ENCODE peak calls at places on chromosome 2, in five cellular contexts. One of them, this sample, is unnamed.

GRCh38 chr2:109400102-109400501 is 213.7 kb downstream of the SEPTIN10 start:
- DNase-seq in EH: no peak
- DNase-seq in germinal center: no peak
- DNase-seq in GM12865: no peak
- DNase-seq in NCI-H510A treated with DMSO at 0.1 percent for 48 hours: no peak
- DNase-seq in this sample: no peak

GRCh38 chr2:60215295-60215990 is 338.0 kb downstream of the BCL11A start:
- DNase-seq in EH: no peak
- DNase-seq in germinal center: no peak
- DNase-seq in GM12865: no peak
- DNase-seq in NCI-H510A treated with DMSO at 0.1 percent for 48 hours: no peak
- DNase-seq in this sample: peak

GRCh38 chr2:21041943-21042707 is 1.7 kb downstream of the APOB start:
- DNase-seq in EH: peak
- DNase-seq in germinal center: no peak
- DNase-seq in GM12865: no peak
- DNase-seq in NCI-H510A treated with DMSO at 0.1 percent for 48 hours: no peak
- DNase-seq in this sample: no peak

GRCh38 chr2:10120938-10121574 is 1.5 kb upstream of the RRM2 start:
- DNase-seq in EH: peak
- DNase-seq in germinal center: no peak
- DNase-seq in GM12865: peak
- DNase-seq in NCI-H510A treated with DMSO at 0.1 percent for 48 hours: peak
- DNase-seq in this sample: peak

GRCh38 chr2:42493885-42494433 is at the start of gene KCNG3:
- DNase-seq in EH: peak
- DNase-seq in germinal center: peak
- DNase-seq in GM12865: peak
- DNase-seq in NCI-H510A treated with DMSO at 0.1 percent for 48 hours: peak
- DNase-seq in this sample: peak

GRCh38 chr2:213316001-213316735 is 31.9 kb downstream of the SPAG16 start:
- DNase-seq in EH: peak
- DNase-seq in germinal center: no peak
- DNase-seq in GM12865: no peak
- DNase-seq in NCI-H510A treated with DMSO at 0.1 percent for 48 hours: peak
- DNase-seq in this sample: peak

GRCh38 chr2:222709191-222709891 is 37.9 kb downstream of the MOGAT1 start:
- DNase-seq in EH: peak
- DNase-seq in germinal center: peak
- DNase-seq in GM12865: peak
- DNase-seq in NCI-H510A treated with DMSO at 0.1 percent for 48 hours: peak
- DNase-seq in this sample: peak

GRCh38 chr2:206116278-206116677 is 30.3 kb upstream of the INO80D start:
- DNase-seq in EH: no peak
- DNase-seq in germinal center: no peak
- DNase-seq in GM12865: no peak
- DNase-seq in NCI-H510A treated with DMSO at 0.1 percent for 48 hours: no peak
- DNase-seq in this sample: no peak

GRCh38 chr2:235779444-235779896 is 285.6 kb downstream of the AGAP1 start:
- DNase-seq in EH: peak
- DNase-seq in germinal center: peak
- DNase-seq in GM12865: peak
- DNase-seq in NCI-H510A treated with DMSO at 0.1 percent for 48 hours: peak
- DNase-seq in this sample: peak

GRCh38 chr2:235191486-235191885 is 239.7 kb downstream of the SH3BP4 start:
- DNase-seq in EH: no peak
- DNase-seq in germinal center: no peak
- DNase-seq in GM12865: no peak
- DNase-seq in NCI-H510A treated with DMSO at 0.1 percent for 48 hours: no peak
- DNase-seq in this sample: no peak

GRCh38 chr2:229586012-229586411 is 128.3 kb downstream of the DNER start:
- DNase-seq in EH: no peak
- DNase-seq in germinal center: no peak
- DNase-seq in GM12865: no peak
- DNase-seq in NCI-H510A treated with DMSO at 0.1 percent for 48 hours: no peak
- DNase-seq in this sample: peak

GRCh38 chr2:122815120-122815519 is 1059.7 kb downstream of the TSN start:
- DNase-seq in EH: no peak
- DNase-seq in germinal center: no peak
- DNase-seq in GM12865: no peak
- DNase-seq in NCI-H510A treated with DMSO at 0.1 percent for 48 hours: no peak
- DNase-seq in this sample: no peak

GRCh38 chr2:227339098-227339599 is 14.1 kb downstream of the MFF start:
- DNase-seq in EH: no peak
- DNase-seq in germinal center: no peak
- DNase-seq in GM12865: no peak
- DNase-seq in NCI-H510A treated with DMSO at 0.1 percent for 48 hours: no peak
- DNase-seq in this sample: no peak

GRCh38 chr2:191533693-191534175 is 144.2 kb upstream of the NABP1 start:
- DNase-seq in EH: peak
- DNase-seq in germinal center: no peak
- DNase-seq in GM12865: no peak
- DNase-seq in NCI-H510A treated with DMSO at 0.1 percent for 48 hours: no peak
- DNase-seq in this sample: no peak

GRCh38 chr2:28644760-28645159 is 106.9 kb upstream of the PPP1CB start:
- DNase-seq in EH: no peak
- DNase-seq in germinal center: no peak
- DNase-seq in GM12865: no peak
- DNase-seq in NCI-H510A treated with DMSO at 0.1 percent for 48 hours: no peak
- DNase-seq in this sample: peak

GRCh38 chr2:157771234-157771633 is 104.9 kb downstream of the ACVR1 start:
- DNase-seq in EH: no peak
- DNase-seq in germinal center: no peak
- DNase-seq in GM12865: no peak
- DNase-seq in NCI-H510A treated with DMSO at 0.1 percent for 48 hours: no peak
- DNase-seq in this sample: no peak

GRCh38 chr2:149466635-149467034 is 120.9 kb downstream of the MMADHC start:
- DNase-seq in EH: peak
- DNase-seq in germinal center: no peak
- DNase-seq in GM12865: no peak
- DNase-seq in NCI-H510A treated with DMSO at 0.1 percent for 48 hours: no peak
- DNase-seq in this sample: no peak

GRCh38 chr2:29106980-29107388 is 8.2 kb upstream of the CLIP4 start:
- DNase-seq in EH: no peak
- DNase-seq in germinal center: no peak
- DNase-seq in GM12865: no peak
- DNase-seq in NCI-H510A treated with DMSO at 0.1 percent for 48 hours: no peak
- DNase-seq in this sample: peak

This sample was measured in astrocyte of the hippocampus.